ENCODE peak calls at places on chromosome 11, in seven cellular contexts. Q is right atrium auricular region; Y is A673; W is PC-3; F is heart left ventricle; R is CD4-positive, alpha-beta T cell; Z is IMR-90. E is an unnamed sample.

GRCh38 chr11:44823006-44823405 is 96.2 kb downstream of the TSPAN18 start:
- DNase-seq in Q (no peak), Y (peak; percentile 59), W (no peak), F (no peak), R (no peak), Z (no peak), E (no peak)

GRCh38 chr11:1728281-1728680 is 22.1 kb downstream of the IFITM10 start:
- DNase-seq in Q (no peak), Y (no peak), W (no peak), F (no peak), R (no peak), Z (no peak), E (no peak)

GRCh38 chr11:95585071-95585751 is 204.4 kb downstream of the FAM76B start:
- DNase-seq in Q (no peak), Y (no peak), W (no peak), F (no peak), R (no peak), Z (peak; percentile 88), E (no peak)

GRCh38 chr11:19666951-19667350 is 45.7 kb upstream of the NAV2 start:
- DNase-seq in Q (no peak), Y (no peak), W (no peak), F (no peak), R (no peak), Z (no peak), E (no peak)

GRCh38 chr11:65156926-65157325 is 13.1 kb upstream of the SPDYC start:
- DNase-seq in Q (no peak), Y (no peak), W (no peak), F (no peak), R (no peak), Z (no peak), E (no peak)

GRCh38 chr11:868802-869201 is 26.1 kb downstream of the TSPAN4 start:
- DNase-seq in Q (no peak), Y (no peak), W (no peak), F (no peak), R (no peak), Z (no peak), E (no peak)

GRCh38 chr11:82750643-82751139 is 17.0 kb upstream of the FAM181B start:
- DNase-seq in Q (no peak), Y (peak; percentile 64), W (no peak), F (no peak), R (no peak), Z (no peak), E (no peak)

GRCh38 chr11:116890193-116890592 is 52.8 kb upstream of the APOA1 start:
- DNase-seq in Q (no peak), Y (no peak), W (peak; percentile 60), F (no peak), R (peak; percentile 4), Z (peak; percentile 60), E (no peak)

GRCh38 chr11:60836866-60837510 is 4.9 kb upstream of the CCDC86 start:
- DNase-seq in Q (no peak), Y (no peak), W (no peak), F (no peak), R (no peak), Z (no peak), E (no peak)

GRCh38 chr11:107468596-107468995 is 11.0 kb upstream of the CWF19L2 start:
- DNase-seq in Q (no peak), Y (peak; percentile 69), W (no peak), F (no peak), R (no peak), Z (peak; percentile 35), E (no peak)

GRCh38 chr11:128302425-128303186 is 284.8 kb downstream of the ETS1 start:
- DNase-seq in Q (no peak), Y (no peak), W (no peak), F (no peak), R (peak; percentile 49), Z (no peak), E (no peak)

GRCh38 chr11:59659981-59660380 is 8.9 kb downstream of the PATL1 start:
- DNase-seq in Q (no peak), Y (peak; percentile 75), W (no peak), F (no peak), R (no peak), Z (no peak), E (no peak)

GRCh38 chr11:74739546-74740270 is 8.5 kb upstream of the CHRDL2 start:
- DNase-seq in Q (no peak), Y (peak; percentile 80), W (peak; percentile 90), F (peak; percentile 47), R (peak; percentile 16), Z (peak; percentile 73), E (peak; percentile 79)

GRCh38 chr11:86069408-86070086 is 663 bp upstream of the PICALM start:
- DNase-seq in Q (peak; percentile 69), Y (peak; percentile 75), W (peak; percentile 75), F (peak; percentile 71), R (no peak), Z (peak; percentile 97), E (peak; percentile 75)

GRCh38 chr11:14860511-14860910 is 31.5 kb downstream of the CYP2R1 start:
- DNase-seq in Q (no peak), Y (no peak), W (no peak), F (no peak), R (no peak), Z (no peak), E (no peak)

GRCh38 chr11:102006835-102007566 is 40.2 kb upstream of the CFAP300 start:
- DNase-seq in Q (no peak), Y (no peak), W (peak; percentile 67), F (no peak), R (no peak), Z (no peak), E (no peak)

GRCh38 chr11:102012946-102013345 is 34.3 kb upstream of the CFAP300 start:
- DNase-seq in Q (no peak), Y (no peak), W (no peak), F (no peak), R (no peak), Z (no peak), E (no peak)

GRCh38 chr11:102014756-102015155 is 32.5 kb upstream of the CFAP300 start:
- DNase-seq in Q (no peak), Y (no peak), W (no peak), F (no peak), R (no peak), Z (no peak), E (no peak)

GRCh38 chr11:102007567-102008437 is 39.4 kb upstream of the CFAP300 start:
- DNase-seq in Q (no peak), Y (peak; percentile 76), W (peak; percentile 96), F (no peak), R (no peak), Z (peak; percentile 66), E (peak; percentile 42)

GRCh38 chr11:102010776-102011500 is 36.3 kb upstream of the CFAP300 start:
- DNase-seq in Q (peak; percentile 74), Y (peak; percentile 91), W (peak; percentile 99), F (peak; percentile 45), R (no peak), Z (peak; percentile 82), E (peak; percentile 94)
- H3K27ac ChIP-seq in Q (no peak overlapping the region), Y (no peak overlapping the region), W (peak overlapping the region; percentile 80), F (no peak overlapping the region), R (no peak overlapping the region), Z (no peak overlapping the region), E (peak overlapping the region; percentile 82)

GRCh38 chr11:121059605-121060004 is 35.7 kb downstream of the TBCEL start:
- DNase-seq in Q (no peak), Y (no peak), W (no peak), F (no peak), R (no peak), Z (no peak), E (no peak)

GRCh38 chr11:121067026-121067425 is 34.0 kb upstream of the TECTA start:
- DNase-seq in Q (no peak), Y (no peak), W (peak; percentile 72), F (no peak), R (no peak), Z (no peak), E (no peak)

GRCh38 chr11:121066623-121067022 is 34.4 kb upstream of the TECTA start:
- DNase-seq in Q (no peak), Y (no peak), W (no peak), F (no peak), R (no peak), Z (no peak), E (no peak)

GRCh38 chr11:121067453-121067852 is 33.6 kb upstream of the TECTA start:
- DNase-seq in Q (no peak), Y (no peak), W (peak; percentile 95), F (no peak), R (no peak), Z (peak; percentile 70), E (no peak)

GRCh38 chr11:121063728-121064127 is 37.3 kb upstream of the TECTA start:
- DNase-seq in Q (no peak), Y (peak; percentile 30), W (peak; percentile 45), F (no peak), R (no peak), Z (no peak), E (no peak)
- TF ChIP-seq CTCF in Q (peak; percentile 16), Y (peak; percentile 56), W (peak; percentile 70), F (peak; percentile 14), R (peak; percentile 37), Z (peak; percentile 23), E (no peak)

DNA sequence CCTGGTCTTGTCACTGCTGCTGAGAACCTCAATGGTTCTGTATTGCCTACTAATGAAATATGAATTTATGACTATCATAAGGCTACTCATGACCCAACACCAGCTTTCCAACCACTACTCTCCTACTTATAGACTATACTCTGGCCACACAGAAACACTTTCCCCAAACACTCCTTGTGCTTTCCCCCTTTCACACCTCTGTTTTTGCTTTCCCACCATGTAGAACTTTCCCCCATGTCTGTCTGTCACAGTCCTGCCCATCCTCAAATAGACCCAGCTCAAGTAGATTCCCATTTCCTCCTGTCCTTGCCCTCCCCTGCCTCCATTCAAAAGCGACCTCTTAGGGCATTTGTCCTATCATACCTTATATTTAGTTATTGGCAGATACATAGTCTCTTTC is 105.9 kb downstream of the ARFGAP2 start:
- DNase-seq in Q (no peak), Y (no peak), W (no peak), F (no peak), R (no peak), Z (no peak), E (no peak)
- H3K27ac ChIP-seq in Q (no peak overlapping the region), Y (no peak overlapping the region), W (no peak overlapping the region), F (no peak overlapping the region), R (no peak overlapping the region), Z (no peak overlapping the region), E (no peak overlapping the region)

DNA sequence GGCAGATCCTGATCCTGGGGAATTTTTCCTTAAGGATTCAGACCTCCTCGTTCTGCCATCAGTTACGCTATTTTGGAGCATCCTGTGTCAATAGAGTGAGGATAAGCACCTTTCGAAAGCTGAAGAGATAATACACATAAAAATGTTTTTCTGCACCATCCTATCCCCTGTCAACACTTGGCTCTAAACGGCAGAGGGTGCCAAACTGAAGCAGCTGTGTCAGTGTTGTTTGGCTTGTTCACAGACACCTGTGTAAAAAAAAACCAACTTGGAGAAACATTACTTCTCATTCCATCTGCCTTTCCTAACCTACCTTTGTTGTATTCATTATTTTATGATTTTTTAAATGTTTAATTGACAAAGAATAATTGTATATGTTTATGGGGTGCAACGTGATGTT is 417.0 kb upstream of the DDI1 start:
- DNase-seq in Q (no peak), Y (peak; percentile 35), W (peak; percentile 62), F (no peak), R (no peak), Z (no peak), E (no peak)
- TF ChIP-seq CTCF in Q (no peak), Y (peak; percentile 53), W (peak; percentile 65), F (no peak), R (no peak), Z (no peak), E (peak; percentile 14)

E was measured in RWPE1.